ENCODE peak calls at places on chromosomes 11 and 22, in seven cellular contexts. D, J, L, Q, V, A and Y are unnamed samples.

GRCh38 chr11:35418282-35418846 is 994 bp downstream of the SLC1A2 start:
- DNase-seq in V (no peak), Q (peak; percentile 42), J (no peak), L (peak; percentile 2), A (no peak), D (no peak), Y (no peak)

GRCh38 chr22:45579806-45580702 is 77.4 kb downstream of the FBLN1 start:
- DNase-seq in L (no peak), J (no peak), Q (no peak), A (no peak), D (no peak), V (no peak), Y (no peak)

GRCh38 chr22:37214431-37215025 is 2.3 kb upstream of the SSTR3 start:
- DNase-seq in Q (no peak), V (no peak), L (no peak), A (no peak), D (no peak), J (no peak), Y (no peak)

GRCh38 chr11:102279641-102280170 is 37.6 kb upstream of the BIRC3 start:
- DNase-seq in Q (no peak), A (peak; percentile 61), D (peak; percentile 60), V (peak; percentile 63), L (peak; percentile 62), J (peak; percentile 56), Y (no peak)

GRCh38 chr11:133819114-133819513 is 26.2 kb downstream of the SPATA19 start:
- DNase-seq in J (no peak), Q (no peak), A (no peak), L (no peak), V (no peak), D (no peak), Y (no peak)

GRCh38 chr11:44761546-44761961 is 34.8 kb downstream of the TSPAN18 start:
- DNase-seq in Q (no peak), J (no peak), D (no peak), V (no peak), A (no peak), L (no peak), Y (no peak)

GRCh38 chr11:9002920-9003572 is 755 bp downstream of the NRIP3 start:
- DNase-seq in Q (no peak), L (no peak), D (no peak), J (no peak), A (peak; percentile 24), V (no peak), Y (no peak)

GRCh38 chr22:23888615-23889401 is 5.4 kb upstream of the MIF start:
- DNase-seq in L (peak; percentile 14), Q (peak; percentile 45), V (peak; percentile 11), D (no peak), J (no peak), A (peak; percentile 53), Y (no peak)

GRCh38 chr11:119421941-119422504 is 949 bp downstream of the THY1 start:
- DNase-seq in Q (peak; percentile 74), D (no peak), V (no peak), A (peak; percentile 73), J (no peak), L (peak; percentile 50), Y (no peak)

GRCh38 chr11:115552151-115552550 is 47.9 kb upstream of the CADM1 start:
- DNase-seq in D (no peak), Q (no peak), L (no peak), V (no peak), J (no peak), A (no peak), Y (no peak)

GRCh38 chr11:75339685-75340409 is 11.6 kb downstream of the ARRB1 start:
- DNase-seq in V (no peak), J (no peak), D (no peak), A (no peak), L (no peak), Q (peak; percentile 23), Y (no peak)

GRCh38 chr11:30356388-30356787 is 33.5 kb downstream of the ARL14EP start:
- DNase-seq in V (no peak), L (no peak), J (no peak), Q (no peak), D (no peak), A (no peak), Y (no peak)

GRCh38 chr22:41256898-41257260 is 16.1 kb upstream of the CHADL start:
- DNase-seq in J (peak; percentile 29), Q (peak; percentile 46), L (peak; percentile 34), A (no peak), D (no peak), V (peak; percentile 53), Y (no peak)

GRCh38 chr22:40022536-40023225 is 27.9 kb downstream of the FAM83F start:
- DNase-seq in J (no peak), D (no peak), A (peak; percentile 80), Q (no peak), L (no peak), V (no peak), Y (no peak)

GRCh38 chr11:7077101-7077500 is 11.7 kb upstream of the RBMXL2 start:
- DNase-seq in V (no peak), L (no peak), A (peak; percentile 26), J (no peak), D (peak; percentile 11), Q (peak; percentile 74), Y (no peak)

GRCh38 chr11:73656985-73657384 is 10.6 kb downstream of the PLEKHB1 start:
- DNase-seq in Q (no peak), A (no peak), V (no peak), D (no peak), J (no peak), L (no peak), Y (no peak)

GRCh38 chr11:126853732-126854131 is 146.8 kb downstream of the KIRREL3 start:
- DNase-seq in D (no peak), Q (no peak), J (peak; percentile 59), L (peak; percentile 63), V (no peak), A (peak; percentile 50), Y (no peak)

GRCh38 chr11:45141171-45141570 is 5.3 kb upstream of the PRDM11 start:
- DNase-seq in L (no peak), Q (no peak), V (no peak), D (peak; percentile 51), A (no peak), J (no peak), Y (no peak)

GRCh38 chr11:31810779-31811647 is at the start of gene PAX6:
- DNase-seq in L (peak; percentile 100), J (peak; percentile 100), A (peak; percentile 61), V (peak; percentile 74), Q (peak; percentile 97), D (peak; percentile 3), Y (peak; percentile 80)

GRCh38 chr11:10305964-10306918 is 1.4 kb downstream of the ADM start:
- DNase-seq in V (peak; percentile 34), D (peak; percentile 32), L (no peak), A (peak; percentile 49), Q (peak; percentile 70), J (no peak), Y (no peak)
- TF ChIP-seq EZH2 in V (no peak), D (no peak), L (no peak), A (no peak), Q (peak; percentile 71), J (no peak), Y (no peak)

GRCh38 chr11:128941573-128942271 is 949 bp downstream of the TP53AIP1 start:
- DNase-seq in V (peak; percentile 49), L (no peak), Q (no peak), D (no peak), A (no peak), J (no peak), Y (no peak)
- H3K27ac ChIP-seq in V (no peak overlapping the region), L (no peak overlapping the region), Q (no peak overlapping the region), D (no peak overlapping the region), A (no peak overlapping the region), J (no peak overlapping the region), Y (no peak overlapping the region)

GRCh38 chr22:48407256-48407955 is 1420.3 kb downstream of the BRD1 start:
- DNase-seq in D (no peak), V (no peak), A (no peak), J (no peak), Q (no peak), L (no peak), Y (no peak)

GRCh38 chr22:48404004-48404403 is 1423.7 kb downstream of the BRD1 start:
- DNase-seq in L (no peak), V (no peak), Q (no peak), J (no peak), A (no peak), D (no peak), Y (no peak)

GRCh38 chr22:48404801-48405447 is 1422.7 kb downstream of the BRD1 start:
- DNase-seq in L (no peak), Q (no peak), D (no peak), A (no peak), V (no peak), J (no peak), Y (no peak)

GRCh38 chr22:48406161-48406560 is 1421.5 kb downstream of the BRD1 start:
- DNase-seq in D (no peak), V (no peak), L (no peak), J (no peak), Q (no peak), A (no peak), Y (no peak)

DNA sequence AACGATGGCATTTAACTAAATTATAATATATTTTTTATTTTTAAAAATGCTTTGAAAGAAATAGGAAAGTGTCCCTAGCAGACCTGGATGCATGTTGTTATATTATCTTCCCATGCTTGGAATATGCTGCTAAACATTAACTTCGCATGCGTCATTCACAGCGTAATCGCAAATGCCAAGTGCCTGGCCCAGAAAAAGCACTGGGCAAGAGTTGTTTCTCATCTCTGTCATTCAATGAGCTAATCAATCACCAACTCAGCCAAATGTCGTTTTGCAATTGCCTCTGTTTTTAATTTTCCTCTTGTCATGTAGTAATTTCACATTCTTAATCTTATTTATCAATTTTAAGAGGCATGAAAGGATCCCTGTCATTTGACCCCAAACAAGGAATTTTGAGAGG is 1421.9 kb downstream of the BRD1 start:
- DNase-seq in A (peak; percentile 60), L (no peak), V (no peak), D (no peak), J (no peak), Q (no peak), Y (no peak)
- H3K9ac ChIP-seq in A (no peak overlapping the region), L (no peak overlapping the region), V (no peak overlapping the region), D (no peak overlapping the region), J (no peak overlapping the region), Q (no peak overlapping the region), Y (no peak overlapping the region)

GRCh38 chr11:61752117-61752924 is at the start of gene MYRF:
- DNase-seq in A (peak; percentile 79), D (peak; percentile 27), V (peak; percentile 54), L (peak; percentile 24), J (no peak), Q (peak; percentile 88), Y (no peak)
- TF ChIP-seq EZH2 in A (no peak), D (no peak), V (no peak), L (no peak), J (no peak), Q (peak; percentile 21), Y (no peak)

GRCh38 chr11:13883589-13883988 is 78.9 kb upstream of the SPON1 start:
- DNase-seq in J (no peak), D (no peak), L (no peak), A (no peak), Q (no peak), V (no peak), Y (no peak)
- H3K27ac ChIP-seq in J (no peak overlapping the region), D (no peak overlapping the region), L (no peak overlapping the region), A (no peak overlapping the region), Q (no peak overlapping the region), V (peak overlapping the region; percentile 67), Y (no peak overlapping the region)

GRCh38 chr11:65427691-65428577 is 5.3 kb downstream of the NEAT1 start:
- DNase-seq in J (peak; percentile 56), A (peak; percentile 87), D (peak; percentile 63), L (peak; percentile 61), Q (no peak), V (peak; percentile 50), Y (no peak)
- H3K9ac ChIP-seq in J (peak overlapping the region; percentile 96), A (peak overlapping the region; percentile 100), D (peak overlapping the region; percentile 100), L (peak overlapping the region; percentile 100), Q (no peak overlapping the region), V (no peak overlapping the region), Y (no peak overlapping the region)